ENCODE peak calls at places on chromosomes 5 and 9, in seven cellular contexts. O is H54; M is GM12865; F is activated T-helper 1 cell treated with anti-CD3 and anti-CD28 coated beads, Interleukin-2, amount 50 U/mL, for 16 hours; L is hepatic stellate cell; W is RWPE1; X is NCI-H1092 treated with DMSO at 0.1 percent for 48 hours. K is an unnamed sample.

GRCh38 chr9:4333231-4333740 is 33.4 kb upstream of the GLIS3 start:
- DNase-seq in O (no peak), M (no peak), F (no peak), L (no peak), W (no peak), X (no peak), K (no peak)

GRCh38 chr5:30808996-30809395 is 384.5 kb upstream of the CDH6 start:
- DNase-seq in O (no peak), M (no peak), F (no peak), L (peak; percentile 3), W (no peak), X (peak; percentile 18), K (peak; percentile 34)

GRCh38 chr5:154157483-154158378 is 32.8 kb upstream of the GALNT10 start:
- DNase-seq in O (no peak), M (no peak), F (no peak), L (no peak), W (no peak), X (no peak), K (no peak)

GRCh38 chr9:85186218-85186585 is 516.7 kb downstream of the NTRK2 start:
- DNase-seq in O (no peak), M (no peak), F (no peak), L (no peak), W (no peak), X (no peak), K (no peak)

GRCh38 chr5:5289537-5289936 is 132.9 kb upstream of the ICE1 start:
- DNase-seq in O (no peak), M (no peak), F (no peak), L (no peak), W (peak; percentile 21), X (no peak), K (no peak)

GRCh38 chr5:2914991-2915484 is 163.6 kb upstream of the IRX2 start:
- DNase-seq in O (no peak), M (no peak), F (no peak), L (no peak), W (no peak), X (no peak), K (no peak)

GRCh38 chr5:124235576-124235975 is 510.9 kb downstream of the ZNF608 start:
- DNase-seq in O (no peak), M (no peak), F (no peak), L (no peak), W (no peak), X (no peak), K (no peak)

GRCh38 chr9:20363233-20363632 is 259.1 kb downstream of the MLLT3 start:
- DNase-seq in O (no peak), M (no peak), F (no peak), L (no peak), W (no peak), X (peak; percentile 12), K (no peak)

GRCh38 chr9:93346240-93347112 is 105.0 kb upstream of the FAM120A start:
- DNase-seq in O (no peak), M (no peak), F (no peak), L (no peak), W (no peak), X (peak; percentile 44), K (no peak)

GRCh38 chr5:40385544-40385943 is 294.2 kb upstream of the PTGER4 start:
- DNase-seq in O (peak; percentile 23), M (no peak), F (no peak), L (no peak), W (peak; percentile 91), X (no peak), K (peak; percentile 13)

GRCh38 chr9:130471411-130472183 is 26.8 kb downstream of the ASS1 start:
- DNase-seq in O (no peak), M (no peak), F (no peak), L (no peak), W (no peak), X (no peak), K (no peak)

GRCh38 chr9:84701801-84702200 is 32.3 kb downstream of the NTRK2 start:
- DNase-seq in O (no peak), M (peak; percentile 68), F (no peak), L (no peak), W (peak; percentile 9), X (no peak), K (no peak)

GRCh38 chr9:18349530-18349929 is 124.4 kb upstream of the ADAMTSL1 start:
- DNase-seq in O (no peak), M (no peak), F (no peak), L (no peak), W (no peak), X (no peak), K (no peak)

GRCh38 chr5:142979636-142980035 is 209.5 kb downstream of the ARHGAP26 start:
- DNase-seq in O (no peak), M (no peak), F (no peak), L (no peak), W (no peak), X (no peak), K (no peak)

GRCh38 chr5:172630961-172631360 is 10.1 kb upstream of the NEURL1B start:
- DNase-seq in O (no peak), M (no peak), F (no peak), L (no peak), W (no peak), X (no peak), K (no peak)

GRCh38 chr5:138464018-138464387 is 1.3 kb upstream of the EGR1 start:
- DNase-seq in O (peak; percentile 86), M (peak; percentile 98), F (peak; percentile 91), L (peak; percentile 98), W (peak; percentile 98), X (peak; percentile 86), K (peak; percentile 96)

K was measured in AG08396.